ENCODE peak calls at places on chromosomes 4 and X, in six cellular contexts. One of them, this sample, is unnamed.

GRCh38 chrX:133544105-133544504 is 128.8 kb upstream of the GPC4 start:
- DNase-seq in left ventricle myocardium inferior: no peak
- DNase-seq in right atrium auricular region: no peak
- DNase-seq in hepatocyte: peak
- DNase-seq in astrocyte: peak
- DNase-seq in effector memory CD4-positive, alpha-beta T cell: no peak
- DNase-seq in this sample: no peak

GRCh38 chr4:16264798-16265197 is 38.5 kb upstream of the TAPT1 start:
- DNase-seq in astrocyte: peak
- DNase-seq in left ventricle myocardium inferior: no peak
- DNase-seq in hepatocyte: peak
- DNase-seq in effector memory CD4-positive, alpha-beta T cell: no peak
- DNase-seq in right atrium auricular region: no peak
- DNase-seq in this sample: peak

GRCh38 chr4:181690498-181690897 is 552.7 kb upstream of the TENM3 start:
- DNase-seq in left ventricle myocardium inferior: no peak
- DNase-seq in right atrium auricular region: no peak
- DNase-seq in effector memory CD4-positive, alpha-beta T cell: no peak
- DNase-seq in hepatocyte: no peak
- DNase-seq in astrocyte: no peak
- DNase-seq in this sample: no peak

GRCh38 chr4:66946761-66947160 is 598.5 kb downstream of the CENPC start:
- DNase-seq in left ventricle myocardium inferior: no peak
- DNase-seq in right atrium auricular region: no peak
- DNase-seq in hepatocyte: no peak
- DNase-seq in astrocyte: no peak
- DNase-seq in effector memory CD4-positive, alpha-beta T cell: no peak
- DNase-seq in this sample: no peak

GRCh38 chr4:159027535-159027934 is 75.3 kb upstream of the RAPGEF2 start:
- DNase-seq in hepatocyte: no peak
- DNase-seq in effector memory CD4-positive, alpha-beta T cell: no peak
- DNase-seq in left ventricle myocardium inferior: no peak
- DNase-seq in right atrium auricular region: no peak
- DNase-seq in astrocyte: no peak
- DNase-seq in this sample: no peak

GRCh38 chrX:150574824-150575409 is 6.5 kb downstream of the MTM1 start:
- DNase-seq in astrocyte: no peak
- DNase-seq in left ventricle myocardium inferior: no peak
- DNase-seq in right atrium auricular region: no peak
- DNase-seq in effector memory CD4-positive, alpha-beta T cell: no peak
- DNase-seq in hepatocyte: no peak
- DNase-seq in this sample: peak

GRCh38 chr4:143241892-143242291 is 57.2 kb downstream of the USP38 start:
- DNase-seq in astrocyte: peak
- DNase-seq in hepatocyte: peak
- DNase-seq in right atrium auricular region: no peak
- DNase-seq in left ventricle myocardium inferior: no peak
- DNase-seq in effector memory CD4-positive, alpha-beta T cell: no peak
- DNase-seq in this sample: peak

GRCh38 chr4:6194458-6195195 is 5.7 kb downstream of the JAKMIP1 start:
- DNase-seq in right atrium auricular region: no peak
- DNase-seq in astrocyte: no peak
- DNase-seq in left ventricle myocardium inferior: no peak
- DNase-seq in effector memory CD4-positive, alpha-beta T cell: no peak
- DNase-seq in hepatocyte: no peak
- DNase-seq in this sample: no peak

GRCh38 chr4:4677825-4678522 is 136.1 kb upstream of the STX18 start:
- DNase-seq in right atrium auricular region: peak
- DNase-seq in effector memory CD4-positive, alpha-beta T cell: no peak
- DNase-seq in hepatocyte: peak
- DNase-seq in left ventricle myocardium inferior: no peak
- DNase-seq in astrocyte: peak
- DNase-seq in this sample: peak

GRCh38 chr4:173333658-173334084 is 487 bp downstream of the HMGB2 start:
- DNase-seq in hepatocyte: peak
- DNase-seq in astrocyte: peak
- DNase-seq in left ventricle myocardium inferior: peak
- DNase-seq in right atrium auricular region: no peak
- DNase-seq in effector memory CD4-positive, alpha-beta T cell: peak
- DNase-seq in this sample: peak

GRCh38 chr4:8675383-8675782 is 82.8 kb downstream of the CPZ start:
- DNase-seq in astrocyte: no peak
- DNase-seq in effector memory CD4-positive, alpha-beta T cell: no peak
- DNase-seq in right atrium auricular region: no peak
- DNase-seq in left ventricle myocardium inferior: no peak
- DNase-seq in hepatocyte: peak
- DNase-seq in this sample: no peak

GRCh38 chr4:40321671-40322131 is 13.4 kb upstream of the CHRNA9 start:
- DNase-seq in right atrium auricular region: no peak
- DNase-seq in effector memory CD4-positive, alpha-beta T cell: no peak
- DNase-seq in left ventricle myocardium inferior: no peak
- DNase-seq in astrocyte: peak
- DNase-seq in hepatocyte: no peak
- DNase-seq in this sample: no peak

GRCh38 chrX:10470009-10470408 is 150.4 kb downstream of the MID1 start:
- DNase-seq in astrocyte: no peak
- DNase-seq in hepatocyte: no peak
- DNase-seq in left ventricle myocardium inferior: no peak
- DNase-seq in right atrium auricular region: no peak
- DNase-seq in effector memory CD4-positive, alpha-beta T cell: no peak
- DNase-seq in this sample: no peak

GRCh38 chr4:155667538-155668511 is 1.2 kb downstream of the GUCY1A1 start:
- DNase-seq in right atrium auricular region: peak
- DNase-seq in left ventricle myocardium inferior: peak
- DNase-seq in effector memory CD4-positive, alpha-beta T cell: no peak
- DNase-seq in astrocyte: peak
- DNase-seq in hepatocyte: peak
- DNase-seq in this sample: peak

GRCh38 chrX:69299271-69299670 is 134.0 kb upstream of the PJA1 start:
- DNase-seq in astrocyte: no peak
- DNase-seq in effector memory CD4-positive, alpha-beta T cell: no peak
- DNase-seq in left ventricle myocardium inferior: no peak
- DNase-seq in right atrium auricular region: no peak
- DNase-seq in hepatocyte: no peak
- DNase-seq in this sample: no peak

GRCh38 chr4:142615324-142615665 is 230.8 kb downstream of the INPP4B start:
- DNase-seq in hepatocyte: peak
- DNase-seq in left ventricle myocardium inferior: no peak
- DNase-seq in right atrium auricular region: no peak
- DNase-seq in astrocyte: peak
- DNase-seq in effector memory CD4-positive, alpha-beta T cell: no peak
- DNase-seq in this sample: no peak

GRCh38 chr4:140707325-140707724 is 48.9 kb downstream of the TBC1D9 start:
- DNase-seq in hepatocyte: no peak
- DNase-seq in astrocyte: no peak
- DNase-seq in effector memory CD4-positive, alpha-beta T cell: no peak
- DNase-seq in right atrium auricular region: no peak
- DNase-seq in left ventricle myocardium inferior: no peak
- DNase-seq in this sample: no peak
- H3K4me3 ChIP-seq in hepatocyte: no peak
- H3K4me3 ChIP-seq in astrocyte: no peak
- H3K4me3 ChIP-seq in effector memory CD4-positive, alpha-beta T cell: no peak
- H3K4me3 ChIP-seq in right atrium auricular region: no peak
- H3K4me3 ChIP-seq in left ventricle myocardium inferior: no peak
- H3K4me3 ChIP-seq in this sample: no peak

GRCh38 chrX:45515262-45516215 is 314.9 kb upstream of the DIPK2B start:
- DNase-seq in effector memory CD4-positive, alpha-beta T cell: peak
- DNase-seq in hepatocyte: peak
- DNase-seq in left ventricle myocardium inferior: no peak
- DNase-seq in right atrium auricular region: peak
- DNase-seq in astrocyte: peak
- DNase-seq in this sample: peak
- H3K4me3 ChIP-seq in effector memory CD4-positive, alpha-beta T cell: no peak
- H3K4me3 ChIP-seq in hepatocyte: no peak
- H3K4me3 ChIP-seq in left ventricle myocardium inferior: no peak
- H3K4me3 ChIP-seq in right atrium auricular region: no peak
- H3K4me3 ChIP-seq in astrocyte: no peak
- H3K4me3 ChIP-seq in this sample: no peak

GRCh38 chr4:53716011-53716410 is 124.7 kb upstream of the LNX1 start:
- DNase-seq in left ventricle myocardium inferior: no peak
- DNase-seq in astrocyte: peak
- DNase-seq in effector memory CD4-positive, alpha-beta T cell: no peak
- DNase-seq in hepatocyte: no peak
- DNase-seq in right atrium auricular region: no peak
- DNase-seq in this sample: no peak
- H3K4me3 ChIP-seq in left ventricle myocardium inferior: no peak
- H3K4me3 ChIP-seq in astrocyte: no peak
- H3K4me3 ChIP-seq in effector memory CD4-positive, alpha-beta T cell: no peak
- H3K4me3 ChIP-seq in hepatocyte: no peak
- H3K4me3 ChIP-seq in right atrium auricular region: no peak
- H3K4me3 ChIP-seq in this sample: no peak

GRCh38 chr4:80925293-80925692 is 105.2 kb upstream of the BMP3 start:
- DNase-seq in hepatocyte: no peak
- DNase-seq in astrocyte: no peak
- DNase-seq in left ventricle myocardium inferior: no peak
- DNase-seq in effector memory CD4-positive, alpha-beta T cell: no peak
- DNase-seq in right atrium auricular region: no peak
- DNase-seq in this sample: no peak
- H3K4me3 ChIP-seq in hepatocyte: no peak
- H3K4me3 ChIP-seq in astrocyte: no peak
- H3K4me3 ChIP-seq in left ventricle myocardium inferior: no peak
- H3K4me3 ChIP-seq in effector memory CD4-positive, alpha-beta T cell: no peak
- H3K4me3 ChIP-seq in right atrium auricular region: no peak
- H3K4me3 ChIP-seq in this sample: no peak

GRCh38 chrX:9459349-9459748 is 5.5 kb upstream of the TBL1X start:
- DNase-seq in right atrium auricular region: no peak
- DNase-seq in astrocyte: no peak
- DNase-seq in left ventricle myocardium inferior: no peak
- DNase-seq in hepatocyte: no peak
- DNase-seq in effector memory CD4-positive, alpha-beta T cell: no peak
- DNase-seq in this sample: no peak

GRCh38 chrX:9458516-9459078 is 6.3 kb upstream of the TBL1X start:
- DNase-seq in astrocyte: no peak
- DNase-seq in right atrium auricular region: no peak
- DNase-seq in effector memory CD4-positive, alpha-beta T cell: no peak
- DNase-seq in hepatocyte: no peak
- DNase-seq in left ventricle myocardium inferior: no peak
- DNase-seq in this sample: no peak

GRCh38 chrX:9461087-9461486 is 3.8 kb upstream of the TBL1X start:
- DNase-seq in left ventricle myocardium inferior: no peak
- DNase-seq in effector memory CD4-positive, alpha-beta T cell: no peak
- DNase-seq in hepatocyte: no peak
- DNase-seq in astrocyte: no peak
- DNase-seq in right atrium auricular region: no peak
- DNase-seq in this sample: no peak

DNA sequence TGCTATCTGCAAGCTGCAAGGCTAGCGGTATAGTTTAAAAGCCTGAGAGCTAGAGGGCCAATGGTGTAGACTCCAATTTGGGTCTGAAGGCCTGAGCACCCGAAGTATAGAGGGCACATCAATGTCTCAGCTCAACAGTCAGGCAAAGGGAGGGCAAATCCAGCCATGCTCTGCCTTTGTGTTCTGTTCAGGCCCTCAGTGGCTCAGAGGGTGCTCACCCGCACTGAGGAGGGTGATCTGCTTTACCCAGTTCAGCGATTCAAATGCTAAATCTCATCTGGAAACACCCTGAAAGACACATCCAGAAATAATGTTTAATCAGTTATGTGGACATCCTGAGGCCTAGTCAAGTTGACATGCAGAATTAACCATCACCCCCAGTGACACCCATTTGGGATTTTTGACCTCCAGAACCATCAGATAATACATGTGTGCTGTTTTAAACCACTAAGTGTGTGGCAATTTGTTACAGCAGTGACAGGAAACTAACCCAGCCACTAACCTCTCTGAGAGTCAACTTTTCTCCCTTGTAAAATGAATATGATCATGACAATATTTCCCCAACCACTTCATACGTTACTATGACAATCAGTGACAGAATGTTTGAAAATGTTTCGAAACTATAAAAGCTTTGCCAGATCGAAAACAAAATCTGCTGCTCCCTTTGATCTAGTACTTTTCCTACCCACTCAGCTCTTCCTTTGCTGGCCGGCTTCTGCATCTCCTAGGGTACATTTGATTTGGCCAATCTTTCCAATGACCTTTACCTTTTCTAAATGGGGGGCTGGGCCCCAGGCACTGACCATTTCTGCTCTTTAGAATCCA is 8.4 kb upstream of the TBL1X start:
- DNase-seq in right atrium auricular region: no peak
- DNase-seq in astrocyte: no peak
- DNase-seq in left ventricle myocardium inferior: no peak
- DNase-seq in effector memory CD4-positive, alpha-beta T cell: peak
- DNase-seq in hepatocyte: no peak
- DNase-seq in this sample: peak
- H3K4me3 ChIP-seq in right atrium auricular region: no peak
- H3K4me3 ChIP-seq in astrocyte: no peak
- H3K4me3 ChIP-seq in left ventricle myocardium inferior: no peak
- H3K4me3 ChIP-seq in effector memory CD4-positive, alpha-beta T cell: no peak
- H3K4me3 ChIP-seq in hepatocyte: no peak
- H3K4me3 ChIP-seq in this sample: peak

GRCh38 chrX:123185714-123186113 is 1.6 kb downstream of the GRIA3 start:
- DNase-seq in hepatocyte: no peak
- DNase-seq in left ventricle myocardium inferior: no peak
- DNase-seq in right atrium auricular region: no peak
- DNase-seq in effector memory CD4-positive, alpha-beta T cell: no peak
- DNase-seq in astrocyte: peak
- DNase-seq in this sample: no peak
- H3K4me3 ChIP-seq in hepatocyte: peak
- H3K4me3 ChIP-seq in left ventricle myocardium inferior: peak
- H3K4me3 ChIP-seq in right atrium auricular region: no peak
- H3K4me3 ChIP-seq in effector memory CD4-positive, alpha-beta T cell: no peak
- H3K4me3 ChIP-seq in astrocyte: peak
- H3K4me3 ChIP-seq in this sample: no peak

GRCh38 chr4:81392164-81392563 is 79.5 kb downstream of the RASGEF1B start:
- DNase-seq in astrocyte: no peak
- DNase-seq in right atrium auricular region: no peak
- DNase-seq in effector memory CD4-positive, alpha-beta T cell: no peak
- DNase-seq in left ventricle myocardium inferior: no peak
- DNase-seq in hepatocyte: no peak
- DNase-seq in this sample: no peak

GRCh38 chr4:81398379-81398778 is 73.3 kb downstream of the RASGEF1B start:
- DNase-seq in effector memory CD4-positive, alpha-beta T cell: no peak
- DNase-seq in right atrium auricular region: no peak
- DNase-seq in hepatocyte: no peak
- DNase-seq in left ventricle myocardium inferior: no peak
- DNase-seq in astrocyte: no peak
- DNase-seq in this sample: no peak

GRCh38 chr4:81397635-81398034 is 74.1 kb downstream of the RASGEF1B start:
- DNase-seq in hepatocyte: no peak
- DNase-seq in effector memory CD4-positive, alpha-beta T cell: no peak
- DNase-seq in left ventricle myocardium inferior: no peak
- DNase-seq in right atrium auricular region: no peak
- DNase-seq in astrocyte: no peak
- DNase-seq in this sample: no peak

GRCh38 chr4:81389720-81390119 is 82.0 kb downstream of the RASGEF1B start:
- DNase-seq in hepatocyte: no peak
- DNase-seq in left ventricle myocardium inferior: no peak
- DNase-seq in effector memory CD4-positive, alpha-beta T cell: no peak
- DNase-seq in right atrium auricular region: no peak
- DNase-seq in astrocyte: no peak
- DNase-seq in this sample: no peak

DNA sequence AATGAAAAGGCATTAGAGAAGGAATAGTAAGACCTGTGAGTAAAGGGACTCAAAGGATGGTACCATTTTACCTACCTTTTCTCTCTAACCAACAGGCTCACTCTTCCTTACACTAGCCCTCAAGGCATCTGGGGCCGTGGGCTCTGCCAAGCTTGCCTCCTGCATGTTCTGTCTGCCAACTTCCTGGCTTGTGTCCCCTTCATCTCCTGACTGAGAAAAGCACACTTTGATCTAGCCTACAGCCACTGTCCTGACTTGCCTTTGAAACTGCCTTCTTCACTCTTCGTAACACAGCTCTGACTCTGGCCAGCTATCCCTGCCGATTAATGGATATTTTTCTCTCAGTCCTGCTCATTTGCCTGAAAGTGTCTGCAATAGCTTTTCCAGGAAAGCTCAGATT is 76.5 kb downstream of the RASGEF1B start:
- DNase-seq in astrocyte: no peak
- DNase-seq in left ventricle myocardium inferior: no peak
- DNase-seq in hepatocyte: no peak
- DNase-seq in effector memory CD4-positive, alpha-beta T cell: no peak
- DNase-seq in right atrium auricular region: no peak
- DNase-seq in this sample: no peak
- H3K4me3 ChIP-seq in astrocyte: no peak
- H3K4me3 ChIP-seq in left ventricle myocardium inferior: no peak
- H3K4me3 ChIP-seq in hepatocyte: no peak
- H3K4me3 ChIP-seq in effector memory CD4-positive, alpha-beta T cell: no peak
- H3K4me3 ChIP-seq in right atrium auricular region: no peak
- H3K4me3 ChIP-seq in this sample: no peak